ENCODE peak calls at places on chromosomes 2 and 18, in eight cellular contexts. P is SW480; F is stimulated activated CD4-positive, alpha-beta T cell treated with anti-CD3 and anti-CD28 coated beads, Interleukin-4, amount 100 ng/mL, for 1 hour; K is stimulated activated CD8-positive, alpha-beta memory T cell treated with anti-CD3 and anti-CD28 coated beads, Interleukin-15, amount 100 ng/mL, for 24 hours; B is heart left ventricle; D is cortex of kidney; N is HEK293T; H is bronchial epithelial cell. V is an unnamed sample.

GRCh38 chr18:35095983-35096676 is 54.9 kb downstream of the MAPRE2 start:
- DNase-seq in K (no peak), F (no peak), N (no peak), D (no peak), P (no peak), H (peak), B (no peak), V (no peak)

GRCh38 chr2:20509766-20510490 is 63.1 kb downstream of the RHOB start:
- DNase-seq in B (no peak), K (no peak), H (peak), F (no peak), N (peak), D (no peak), P (peak), V (peak)

GRCh38 chr2:119482481-119483394 is 41.5 kb downstream of the SCTR start:
- DNase-seq in K (no peak), H (no peak), P (no peak), F (no peak), N (no peak), D (no peak), B (peak), V (no peak)

GRCh38 chr2:136005462-136006205 is 20.2 kb upstream of the DARS1 start:
- DNase-seq in N (no peak), B (no peak), P (no peak), D (no peak), H (no peak), K (no peak), F (no peak), V (no peak)

GRCh38 chr18:22767653-22768052 is 165.5 kb upstream of the RBBP8 start:
- DNase-seq in B (no peak), K (no peak), D (no peak), H (no peak), P (no peak), N (no peak), F (no peak), V (no peak)

GRCh38 chr18:59005266-59005665 is 134.4 kb upstream of the SEC11C start:
- DNase-seq in N (no peak), B (peak), F (no peak), P (no peak), H (no peak), K (no peak), D (no peak), V (no peak)

GRCh38 chr2:120526047-120526562 is 180.2 kb downstream of the INHBB start:
- DNase-seq in P (no peak), N (no peak), F (no peak), H (peak), D (no peak), K (no peak), B (peak), V (no peak)

GRCh38 chr18:1526996-1527395 is 622.3 kb downstream of the ADCYAP1 start:
- DNase-seq in P (no peak), K (no peak), F (no peak), H (peak), D (no peak), N (no peak), B (no peak), V (no peak)

GRCh38 chr2:23602113-23602512 is 217.1 kb downstream of the KLHL29 start:
- DNase-seq in N (no peak), K (no peak), F (no peak), P (no peak), B (no peak), H (peak), D (no peak), V (no peak)

GRCh38 chr2:181483876-181484275 is 26.7 kb downstream of the ITGA4 start:
- DNase-seq in P (no peak), H (no peak), F (no peak), B (no peak), K (no peak), N (no peak), D (no peak), V (no peak)

GRCh38 chr2:109141006-109141600 is 12.1 kb downstream of the SH3RF3 start:
- DNase-seq in K (no peak), P (no peak), D (no peak), F (no peak), N (no peak), H (no peak), B (no peak), V (no peak)

GRCh38 chr2:99480390-99480789 is 9.4 kb downstream of the REV1 start:
- DNase-seq in K (no peak), F (no peak), P (peak), H (peak), D (no peak), N (no peak), B (no peak), V (peak)

GRCh38 chr2:121810959-121811853 is 55.8 kb downstream of the TSN start:
- DNase-seq in B (peak), K (no peak), P (peak), F (no peak), H (peak), N (peak), D (no peak), V (no peak)

GRCh38 chr2:89763581-89764485 is 1072.4 kb downstream of the RPIA start:
- DNase-seq in H (no peak), B (no peak), P (no peak), D (no peak), F (no peak), K (no peak), N (no peak), V (no peak)

GRCh38 chr2:218879881-218880748 is 537 bp upstream of the WNT10A start:
- DNase-seq in H (no peak), N (no peak), D (no peak), F (peak), K (no peak), B (no peak), P (no peak), V (no peak)

GRCh38 chr2:8549273-8549922 is 132.5 kb upstream of the ID2 start:
- DNase-seq in F (no peak), D (no peak), N (no peak), P (no peak), B (peak), H (no peak), K (no peak), V (no peak)

GRCh38 chr18:45664824-45665763 is 49.8 kb downstream of the SLC14A2 start:
- DNase-seq in N (peak), D (no peak), F (peak), P (peak), H (peak), K (no peak), B (peak), V (no peak)

GRCh38 chr2:61368687-61369665 is 101.9 kb downstream of the USP34 start:
- DNase-seq in P (no peak), D (no peak), B (no peak), N (no peak), K (no peak), F (no peak), H (no peak), V (no peak)

GRCh38 chr2:222575618-222576017 is 80.3 kb downstream of the FARSB start:
- DNase-seq in K (no peak), N (no peak), B (no peak), H (no peak), P (no peak), D (no peak), F (no peak), V (no peak)

GRCh38 chr2:131064589-131065232 is 28.5 kb downstream of the FAM168B start:
- DNase-seq in F (no peak), N (no peak), H (no peak), D (no peak), B (no peak), P (no peak), K (no peak), V (no peak)

GRCh38 chr18:49548266-49548665 is 13.6 kb upstream of the LIPG start:
- DNase-seq in B (no peak), N (no peak), D (no peak), K (no peak), H (peak), F (no peak), P (peak), V (no peak)

GRCh38 chr2:199979398-199979797 is 24.0 kb downstream of the MAIP1 start:
- DNase-seq in K (no peak), N (no peak), B (no peak), P (no peak), D (no peak), F (no peak), H (no peak), V (no peak)

GRCh38 chr2:39362595-39362994 is 74.5 kb downstream of the MAP4K3 start:
- DNase-seq in F (no peak), N (no peak), H (no peak), B (no peak), D (no peak), P (no peak), K (no peak), V (no peak)

GRCh38 chr18:44973282-44973681 is 292.6 kb downstream of the SETBP1 start:
- DNase-seq in B (no peak), N (no peak), P (no peak), D (no peak), F (no peak), H (peak), K (no peak), V (no peak)

GRCh38 chr2:30798536-30798991 is 8.7 kb downstream of the CAPN13 start:
- DNase-seq in H (no peak), F (no peak), P (no peak), D (no peak), K (no peak), B (no peak), N (no peak), V (no peak)

GRCh38 chr2:232668805-232669444 is 28.2 kb upstream of the GIGYF2 start:
- DNase-seq in B (no peak), N (peak), H (no peak), P (no peak), D (no peak), F (no peak), K (no peak), V (no peak)

GRCh38 chr2:75503048-75503607 is 57.6 kb downstream of the EVA1A start:
- DNase-seq in F (no peak), H (peak), N (no peak), K (no peak), B (no peak), D (no peak), P (peak), V (peak)

GRCh38 chr2:96869281-96869823 is 528 bp downstream of the SEMA4C start:
- DNase-seq in B (peak), N (peak), D (no peak), P (peak), K (no peak), F (no peak), H (no peak), V (no peak)

GRCh38 chr2:16525265-16525887 is 140.3 kb downstream of the CYRIA start:
- DNase-seq in F (no peak), N (peak), H (peak), P (peak), D (no peak), K (no peak), B (no peak), V (no peak)

GRCh38 chr2:134225173-134225572 is 28.7 kb upstream of the MGAT5 start:
- DNase-seq in P (no peak), D (no peak), F (no peak), B (no peak), N (no peak), K (no peak), H (peak), V (no peak)

GRCh38 chr2:120109186-120110061 is 96.5 kb downstream of the EPB41L5 start:
- DNase-seq in F (no peak), B (no peak), D (no peak), P (peak), H (peak), K (no peak), N (peak), V (no peak)